ENCODE peak calls at places on chromosomes 3 and 15, in eight cellular contexts. B is LHCN-M2; G is cerebellar cortex; Y is amygdala; H is T-helper 17 cell; A is stomach; X is NCI-H510A treated with DMSO at 0.1 percent for 48 hours; M is activated CD8-positive, alpha-beta T cell treated with anti-CD3 and anti-CD28 coated beads for 36 hours. E is an unnamed sample.

GRCh38 chr3:14256561-14257342 is 78.1 kb downstream of the LSM3 start:
- DNase-seq in B (no peak), G (no peak), Y (peak; percentile 13), H (no peak), A (peak; percentile 56), X (peak; percentile 16), M (no peak), E (no peak)

GRCh38 chr3:128734523-128735189 is 8.7 kb downstream of the RAB7A start:
- DNase-seq in B (no peak), G (no peak), Y (no peak), H (no peak), A (no peak), X (no peak), M (no peak), E (no peak)

GRCh38 chr3:126264952-126265351 is 84.6 kb upstream of the ALDH1L1 start:
- DNase-seq in B (no peak), G (no peak), Y (no peak), H (no peak), A (no peak), X (no peak), M (no peak), E (no peak)

GRCh38 chr3:63580151-63580550 is 72.3 kb upstream of the SNTN start:
- DNase-seq in B (no peak), G (no peak), Y (no peak), H (no peak), A (no peak), X (no peak), M (no peak), E (no peak)

GRCh38 chr3:161640201-161640600 is 143.6 kb downstream of the OTOL1 start:
- DNase-seq in B (no peak), G (no peak), Y (no peak), H (no peak), A (no peak), X (no peak), M (no peak), E (no peak)

GRCh38 chr3:169939751-169940150 is 26.9 kb upstream of the SEC62 start:
- DNase-seq in B (no peak), G (no peak), Y (no peak), H (no peak), A (no peak), X (no peak), M (no peak), E (no peak)

GRCh38 chr15:93477721-93478120 is 388.7 kb upstream of the RGMA start:
- DNase-seq in B (no peak), G (no peak), Y (no peak), H (no peak), A (no peak), X (no peak), M (no peak), E (no peak)

GRCh38 chr3:32782417-32782816 is 35.4 kb upstream of the TRIM71 start:
- DNase-seq in B (no peak), G (no peak), Y (no peak), H (no peak), A (no peak), X (no peak), M (no peak), E (no peak)

GRCh38 chr3:188239577-188239976 is 85.6 kb downstream of the LPP start:
- DNase-seq in B (no peak), G (no peak), Y (no peak), H (no peak), A (no peak), X (peak; percentile 10), M (no peak), E (no peak)

E was measured in left lung.